ENCODE peak calls at places on chromosomes 12 and 14, in nine cellular contexts. A, M, L, K, S, O, W, Y and H are unnamed samples.

GRCh38 chr12:115456946-115457689 is 773.1 kb upstream of the TBX3 start:
- DNase-seq in Y (no peak), S (no peak), O (no peak), W (no peak), K (peak), L (no peak), M (no peak), A (no peak), H (no peak)

GRCh38 chr12:115085594-115085993 is 401.6 kb upstream of the TBX3 start:
- DNase-seq in A (no peak), M (no peak), K (no peak), S (no peak), O (no peak), W (no peak), Y (no peak), L (no peak), H (no peak)

GRCh38 chr14:31766315-31766892 is 205.2 kb downstream of the NUBPL start:
- DNase-seq in M (no peak), S (no peak), L (no peak), A (no peak), Y (no peak), O (no peak), W (no peak), K (no peak), H (no peak)

GRCh38 chr12:1920436-1920835 is 2.0 kb upstream of the CACNA2D4 start:
- DNase-seq in S (no peak), L (no peak), M (no peak), A (no peak), W (no peak), Y (no peak), K (no peak), O (no peak), H (no peak)

GRCh38 chr12:80716711-80717469 is at the start of gene MYF5:
- DNase-seq in A (no peak), S (no peak), K (no peak), O (no peak), M (no peak), W (no peak), L (no peak), Y (no peak), H (no peak)

GRCh38 chr14:26104686-26105085 is 493.1 kb downstream of the NOVA1 start:
- DNase-seq in L (no peak), K (no peak), A (no peak), Y (no peak), O (no peak), S (no peak), W (no peak), M (no peak), H (no peak)

GRCh38 chr12:7101694-7102131 is 7.3 kb downstream of the C1RL start:
- DNase-seq in A (no peak), M (no peak), O (no peak), W (no peak), L (no peak), Y (no peak), K (no peak), S (no peak), H (no peak)

GRCh38 chr14:48967419-48967818 is 618.8 kb downstream of the RPS29 start:
- DNase-seq in Y (no peak), L (no peak), M (no peak), A (no peak), W (no peak), O (no peak), S (no peak), K (no peak), H (no peak)

GRCh38 chr12:105341010-105341409 is 10.5 kb downstream of the C12orf75 start:
- DNase-seq in O (no peak), W (no peak), Y (no peak), L (no peak), S (no peak), M (no peak), K (no peak), A (no peak), H (no peak)

GRCh38 chr12:22935090-22935489 is 310.1 kb downstream of the ETNK1 start:
- DNase-seq in A (peak), L (no peak), S (no peak), Y (no peak), M (no peak), K (peak), W (no peak), O (no peak), H (no peak)

GRCh38 chr14:89027097-89027740 is 202.8 kb downstream of the TTC8 start:
- DNase-seq in W (no peak), O (no peak), A (peak), K (peak), S (peak), M (peak), L (peak), Y (peak), H (peak)

GRCh38 chr12:77107121-77107520 is 41.8 kb upstream of the E2F7 start:
- DNase-seq in M (no peak), Y (no peak), A (no peak), O (no peak), W (no peak), S (no peak), K (no peak), L (no peak), H (no peak)

GRCh38 chr12:51865470-51865745 is 16.9 kb upstream of the FIGNL2 start:
- DNase-seq in S (no peak), A (no peak), M (no peak), L (no peak), O (no peak), Y (no peak), W (no peak), K (no peak), H (no peak)

GRCh38 chr14:94227029-94227428 is 52.9 kb downstream of the PPP4R4 start:
- DNase-seq in Y (no peak), L (no peak), M (no peak), O (peak), A (no peak), W (no peak), K (no peak), S (no peak), H (no peak)

GRCh38 chr14:78340250-78340649 is 170.1 kb downstream of the NRXN3 start:
- DNase-seq in O (no peak), W (no peak), Y (no peak), S (no peak), A (no peak), K (no peak), L (no peak), M (no peak), H (no peak)

GRCh38 chr14:50823763-50824636 is 7.0 kb downstream of the NIN start:
- DNase-seq in K (no peak), A (no peak), S (no peak), Y (no peak), W (no peak), M (no peak), L (no peak), O (no peak), H (peak)

GRCh38 chr12:50275545-50275944 is 7.8 kb downstream of the LIMA1 start:
- DNase-seq in M (peak), S (no peak), W (no peak), O (no peak), K (no peak), L (no peak), A (peak), Y (no peak), H (no peak)

GRCh38 chr12:119410396-119410795 is 75.9 kb downstream of the CCDC60 start:
- DNase-seq in M (no peak), K (peak), A (no peak), S (no peak), Y (no peak), W (no peak), O (no peak), L (no peak), H (no peak)

GRCh38 chr12:26125451-26126339 is 858 bp upstream of the BHLHE41 start:
- DNase-seq in S (peak), M (peak), A (peak), W (peak), Y (peak), O (peak), K (peak), L (peak), H (peak)

GRCh38 chr14:37172024-37172869 is at the start of gene SLC25A21:
- DNase-seq in L (peak), W (no peak), Y (peak), A (peak), K (peak), O (peak), M (peak), S (peak), H (no peak)

DNA sequence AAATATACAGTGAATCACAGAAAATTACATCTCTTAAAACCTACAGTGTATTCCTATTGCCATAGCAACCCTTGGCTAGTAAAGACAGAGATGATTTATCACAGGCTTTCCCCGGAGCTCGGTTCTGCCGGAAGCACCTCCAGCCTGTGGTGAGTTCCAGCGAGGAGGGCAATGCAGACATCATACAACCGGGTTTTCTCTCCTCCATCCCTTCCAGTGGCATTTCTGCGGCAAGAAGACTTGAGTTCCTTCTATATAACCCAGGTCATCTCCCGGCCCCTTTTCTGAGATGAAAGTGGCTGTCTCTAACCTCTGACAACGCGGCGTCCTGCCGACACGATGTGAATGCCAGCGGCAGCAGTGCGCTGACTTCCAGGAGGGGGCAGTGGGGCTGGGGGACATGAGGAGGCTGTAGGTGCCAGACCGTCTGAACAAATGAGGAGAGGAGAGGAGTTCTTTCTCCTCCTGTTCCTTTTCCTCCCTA is 68.5 kb upstream of the MAX start:
- DNase-seq in A (peak), S (no peak), L (peak), O (peak), M (peak), W (no peak), Y (peak), K (peak), H (no peak)
- TF ChIP-seq CTCF in A (no peak), S (peak), L (no peak), O (peak), M (peak), W (no peak), Y (peak), K (no peak), H (peak)

DNA sequence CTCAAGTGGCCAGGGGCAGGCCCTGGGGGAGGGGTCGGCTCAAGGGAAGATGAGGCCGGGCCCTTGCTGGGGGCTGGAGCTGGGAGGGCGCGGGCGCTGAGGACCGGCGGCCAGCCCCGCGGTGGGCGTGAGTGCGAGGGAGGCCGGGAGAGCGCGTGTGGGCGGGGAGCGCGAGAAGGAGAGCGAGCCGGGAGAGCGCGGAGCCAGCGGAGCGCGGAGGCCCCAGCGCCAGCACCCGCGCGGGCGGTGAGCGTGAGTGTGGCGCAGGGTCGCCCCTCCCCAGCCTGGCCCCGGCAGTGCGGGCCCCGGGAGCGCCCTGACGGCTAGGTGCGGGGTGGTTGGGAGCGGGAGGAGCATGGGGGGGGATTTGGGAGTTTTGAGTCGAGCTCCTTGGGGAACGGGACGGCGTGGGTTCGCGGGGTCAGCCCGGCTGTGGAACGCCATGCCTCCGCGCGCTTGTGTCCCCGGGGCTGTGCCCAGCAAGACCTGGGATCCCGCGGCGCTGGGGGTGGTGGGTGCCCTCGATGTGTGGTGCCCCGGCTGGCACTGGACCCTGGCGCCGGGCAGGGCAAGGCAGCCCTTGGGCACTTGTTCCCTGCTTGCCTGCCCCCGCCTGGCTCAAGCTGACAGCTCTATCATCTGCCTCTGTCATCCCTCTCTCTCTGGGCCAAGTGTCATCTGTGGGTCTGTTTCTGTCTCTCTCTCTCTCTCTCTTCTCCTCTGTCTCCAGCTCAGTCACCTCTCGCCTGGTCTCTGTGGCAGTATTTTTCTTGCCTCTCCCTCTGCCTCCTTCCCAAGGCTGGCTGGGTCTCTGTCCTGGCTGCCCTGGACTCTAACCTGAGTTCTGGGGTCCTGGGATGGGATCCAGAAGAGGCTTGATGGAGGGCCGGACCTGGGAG is at the start of gene LBHD2:
- DNase-seq in A (no peak), M (no peak), L (no peak), W (no peak), S (no peak), K (peak), Y (no peak), O (no peak), H (no peak)
- TF ChIP-seq CTCF in A (no peak), M (no peak), L (no peak), W (no peak), S (no peak), K (no peak), Y (no peak), O (no peak), H (no peak)

GRCh38 chr12:14892726-14893442 is 7.2 kb upstream of the MGP start:
- DNase-seq in S (no peak), L (peak), W (no peak), O (no peak), M (no peak), K (no peak), Y (no peak), A (peak), H (no peak)
- TF ChIP-seq CTCF in S (no peak), L (no peak), W (no peak), O (peak), M (no peak), K (no peak), Y (no peak), A (no peak), H (no peak)

GRCh38 chr14:59032821-59033220 is 155.6 kb upstream of the DAAM1 start:
- DNase-seq in K (no peak), L (no peak), W (no peak), Y (no peak), A (no peak), M (no peak), S (no peak), O (no peak), H (no peak)

GRCh38 chr14:59026086-59026485 is 162.4 kb upstream of the DAAM1 start:
- DNase-seq in K (no peak), A (no peak), O (no peak), L (no peak), Y (no peak), M (no peak), S (no peak), W (no peak), H (no peak)

DNA sequence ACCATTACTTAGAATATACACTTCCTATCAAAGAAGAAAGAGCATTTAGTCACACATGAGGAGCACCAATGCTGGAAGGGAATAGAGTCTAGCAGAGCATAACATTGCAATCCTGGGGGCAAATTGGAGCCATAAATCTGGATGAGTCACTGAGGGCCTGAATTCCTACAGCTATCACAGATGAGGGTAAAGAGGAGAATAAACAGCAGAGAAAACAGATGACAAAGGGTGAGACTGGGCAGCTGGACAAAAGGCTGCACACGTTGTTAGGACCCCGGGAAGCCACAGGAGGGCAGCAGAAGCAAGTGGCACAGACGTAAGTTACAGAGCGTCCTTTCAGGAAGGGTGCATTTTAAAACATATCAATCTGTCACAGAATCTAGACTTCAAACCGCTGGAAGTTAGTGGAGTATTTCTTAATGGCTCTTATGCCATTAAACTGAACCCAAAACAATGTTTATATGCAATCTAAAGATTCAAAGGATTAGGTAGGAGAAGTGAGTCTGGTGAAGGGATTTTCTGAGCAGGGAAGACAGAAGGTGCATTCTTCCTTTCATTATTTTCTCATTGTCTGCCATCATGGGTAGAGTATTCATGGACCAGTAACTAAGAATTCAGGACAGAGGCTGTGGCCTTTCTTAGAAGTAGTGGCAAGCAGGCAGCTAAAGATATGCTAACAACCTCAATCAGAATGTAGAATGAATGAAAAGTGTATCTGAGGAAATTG is 159.8 kb upstream of the DAAM1 start:
- DNase-seq in A (peak), Y (peak), S (no peak), M (peak), W (no peak), O (peak), L (peak), K (peak), H (peak)
- TF ChIP-seq CTCF in A (peak), Y (peak), S (peak), M (peak), W (peak), O (peak), L (peak), K (peak), H (peak)